ENCODE peak calls at places on chromosomes 5 and 9, in five cellular contexts. W is left lung, T is tibial artery, Q is HCT116, L is neural crest cell. A is an unnamed sample.

GRCh38 chr9:130982636-130983282 is 26.2 kb upstream of the LAMC3 start:
- DNase-seq in W (no peak), T (no peak), Q (no peak), L (no peak), A (no peak)

GRCh38 chr9:124259273-124260078 is 1.7 kb downstream of the NEK6 start:
- DNase-seq in W (peak), T (peak), Q (peak), L (no peak), A (no peak)

GRCh38 chr5:759781-760362 is 24.7 kb downstream of the ZDHHC11B start:
- DNase-seq in W (no peak), T (no peak), Q (no peak), L (no peak), A (no peak)

GRCh38 chr9:88398016-88398415 is 9.8 kb downstream of the SPIN1 start:
- DNase-seq in W (no peak), T (no peak), Q (no peak), L (no peak), A (no peak)

GRCh38 chr9:87740198-87740597 is 14.3 kb downstream of the CTSL start:
- DNase-seq in W (no peak), T (no peak), Q (no peak), L (no peak), A (no peak)

GRCh38 chr5:73605223-73606087 is 20.5 kb upstream of the ARHGEF28 start:
- DNase-seq in W (no peak), T (no peak), Q (no peak), L (no peak), A (no peak)

GRCh38 chr5:38576442-38576841 is 20.0 kb upstream of the LIFR start:
- DNase-seq in W (no peak), T (peak), Q (no peak), L (no peak), A (no peak)

GRCh38 chr5:113678924-113679575 is 165.6 kb downstream of the YTHDC2 start:
- DNase-seq in W (no peak), T (no peak), Q (peak), L (peak), A (no peak)

GRCh38 chr9:126702501-126703329 is 89.0 kb downstream of the LMX1B start:
- DNase-seq in W (no peak), T (no peak), Q (no peak), L (peak), A (peak)

GRCh38 chr5:83450183-83450839 is 21.2 kb upstream of the VCAN start:
- DNase-seq in W (no peak), T (no peak), Q (no peak), L (no peak), A (no peak)

GRCh38 chr9:128011071-128011817 is 30.5 kb upstream of the EEIG1 start:
- DNase-seq in W (peak), T (peak), Q (no peak), L (no peak), A (no peak)

GRCh38 chr5:42992035-42992570 is 48.0 kb downstream of the ANXA2R start:
- DNase-seq in W (peak), T (peak), Q (peak), L (peak), A (peak)

GRCh38 chr5:42991477-42992034 is 48.6 kb downstream of the ANXA2R start:
- DNase-seq in W (no peak), T (no peak), Q (no peak), L (no peak), A (no peak)

GRCh38 chr5:42995152-42995751 is 44.9 kb downstream of the ANXA2R start:
- DNase-seq in W (no peak), T (no peak), Q (no peak), L (no peak), A (no peak)

GRCh38 chr5:42994285-42995151 is 45.6 kb downstream of the ANXA2R start:
- DNase-seq in W (peak), T (peak), Q (peak), L (peak), A (peak)

DNA sequence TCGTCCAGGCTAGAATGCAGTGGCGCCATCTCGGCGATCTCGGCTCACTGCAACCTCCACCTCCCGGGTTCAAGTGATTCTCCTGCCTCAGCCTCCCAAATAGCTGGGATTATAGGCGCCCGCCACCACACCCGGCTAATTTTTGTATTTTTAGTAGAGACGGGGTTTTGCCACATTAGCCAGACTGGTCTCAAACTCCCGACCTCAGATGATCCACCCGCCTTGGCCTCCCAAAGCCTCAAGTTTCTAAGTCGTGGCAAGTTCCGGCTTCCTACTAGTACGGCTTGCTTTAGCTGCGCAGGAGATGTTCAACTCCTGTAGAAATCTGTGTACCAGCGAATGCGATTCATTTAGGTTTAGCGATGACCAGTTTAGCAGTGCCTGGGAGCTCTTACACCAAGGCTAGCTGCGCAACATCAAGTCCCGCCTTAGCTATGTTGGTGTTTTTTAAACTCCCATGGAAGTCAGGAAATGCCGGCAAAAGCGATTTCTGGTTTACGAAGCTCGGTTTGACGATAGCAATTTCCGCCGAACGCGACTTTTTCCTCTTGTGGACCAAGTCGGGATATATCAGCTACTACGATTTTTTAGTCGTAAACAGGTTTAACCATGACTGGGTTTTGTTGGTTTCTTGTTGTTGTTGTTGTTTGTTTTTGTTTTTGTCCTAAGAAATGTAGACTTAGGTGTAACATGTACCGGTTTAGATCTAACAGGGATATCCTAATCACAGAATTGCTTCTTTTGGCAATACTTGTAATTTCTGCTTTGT is 46.4 kb downstream of the ANXA2R start:
- DNase-seq in W (no peak), T (peak), Q (no peak), L (no peak), A (peak)
- TF ChIP-seq CTCF in W (no peak), T (peak), Q (no peak), L (no peak), A (no peak)

GRCh38 chr5:181170996-181171395 is 23.6 kb downstream of the OR2V2 start:
- DNase-seq in W (no peak), T (no peak), Q (no peak), L (no peak), A (no peak)

GRCh38 chr5:181173027-181173419 is 25.6 kb downstream of the OR2V2 start:
- DNase-seq in W (no peak), T (peak), Q (no peak), L (no peak), A (no peak)

GRCh38 chr5:181176258-181176952 is 28.6 kb downstream of the TRIM7 start:
- DNase-seq in W (no peak), T (no peak), Q (no peak), L (no peak), A (no peak)

GRCh38 chr5:181171782-181172181 is 24.4 kb downstream of the OR2V2 start:
- DNase-seq in W (no peak), T (no peak), Q (no peak), L (no peak), A (no peak)

GRCh38 chr5:181173420-181174342 is 26.3 kb downstream of the OR2V2 start:
- DNase-seq in W (no peak), T (no peak), Q (peak), L (no peak), A (no peak)
- TF ChIP-seq CTCF in W (no peak), T (no peak), Q (no peak), L (peak), A (no peak)

GRCh38 chr5:136802382-136802781 is 437.0 kb upstream of the TRPC7 start:
- DNase-seq in W (no peak), T (no peak), Q (no peak), L (no peak), A (no peak)
- TF ChIP-seq CTCF in W (no peak), T (peak), Q (peak), L (peak), A (no peak)

GRCh38 chr5:145834917-145835838 is at the start of gene PRELID2:
- DNase-seq in W (peak), T (peak), Q (peak), L (peak), A (no peak)
- TF ChIP-seq CTCF in W (no peak), T (no peak), Q (no peak), L (no peak), A (no peak)